ENCODE peak calls at places on chromosomes 5 and 9, in ten cellular contexts. N is stimulated activated CD8-positive, alpha-beta memory T cell treated with anti-CD3 and anti-CD28 coated beads, Interleukin-7, amount 100 ng/mL, for 1 hour; H is PC-3; A is body of pancreas; Y is ACHN; I is mammary epithelial cell; J is NCI-H1105; C is HFFc6; O is NCI-H748 treated with DMSO at 0.1 percent for 48 hours; E is transverse colon. W is an unnamed sample.

GRCh38 chr5:38720691-38721361 is 125.0 kb upstream of the OSMR start:
- DNase-seq in N (no peak), H (no peak), A (no peak), Y (no peak), I (no peak), J (no peak), C (no peak), O (no peak), E (no peak), W (no peak)

GRCh38 chr5:113162208-113162607 is 185.6 kb downstream of the DCP2 start:
- DNase-seq in N (no peak), H (no peak), A (no peak), Y (no peak), I (no peak), J (no peak), C (no peak), O (no peak), E (no peak), W (no peak)

GRCh38 chr5:133117930-133118445 is 66.2 kb downstream of the HSPA4 start:
- DNase-seq in N (no peak), H (no peak), A (no peak), Y (no peak), I (no peak), J (no peak), C (no peak), O (no peak), E (no peak), W (no peak)

GRCh38 chr5:58235279-58235678 is 224.6 kb downstream of the PLK2 start:
- DNase-seq in N (no peak), H (no peak), A (peak), Y (no peak), I (peak), J (no peak), C (no peak), O (no peak), E (no peak), W (no peak)

GRCh38 chr5:35999547-35999946 is 8.4 kb upstream of the UGT3A1 start:
- DNase-seq in N (no peak), H (no peak), A (no peak), Y (no peak), I (no peak), J (no peak), C (no peak), O (no peak), E (no peak), W (no peak)

GRCh38 chr5:74413403-74414060 is 227.0 kb downstream of the ENC1 start:
- DNase-seq in N (no peak), H (no peak), A (no peak), Y (no peak), I (no peak), J (no peak), C (no peak), O (no peak), E (no peak), W (no peak)

GRCh38 chr5:174735498-174736350 is 11.3 kb downstream of the MSX2 start:
- DNase-seq in N (no peak), H (peak), A (no peak), Y (peak), I (no peak), J (peak), C (no peak), O (peak), E (no peak), W (no peak)

GRCh38 chr9:27870404-27870803 is 297.1 kb upstream of the C9orf72 start:
- DNase-seq in N (no peak), H (peak), A (no peak), Y (peak), I (peak), J (no peak), C (no peak), O (no peak), E (no peak), W (no peak)

GRCh38 chr9:37503736-37504135 is 18.0 kb downstream of the POLR1E start:
- DNase-seq in N (peak), H (peak), A (no peak), Y (no peak), I (no peak), J (no peak), C (no peak), O (no peak), E (peak), W (no peak)

GRCh38 chr9:100222674-100223073 is 123.6 kb downstream of the INVS start:
- DNase-seq in N (no peak), H (peak), A (no peak), Y (peak), I (peak), J (no peak), C (peak), O (no peak), E (no peak), W (no peak)

GRCh38 chr5:168851902-168852321 is 272.7 kb upstream of the PANK3 start:
- DNase-seq in N (no peak), H (peak), A (no peak), Y (no peak), I (peak), J (no peak), C (peak), O (no peak), E (no peak), W (no peak)

GRCh38 chr5:141817631-141818030 is 60.6 kb downstream of the PCDH1 start:
- DNase-seq in N (no peak), H (no peak), A (no peak), Y (no peak), I (no peak), J (no peak), C (no peak), O (no peak), E (no peak), W (no peak)

GRCh38 chr9:129252937-129253819 is 75.1 kb upstream of the IER5L start:
- DNase-seq in N (no peak), H (no peak), A (no peak), Y (no peak), I (no peak), J (no peak), C (no peak), O (no peak), E (no peak), W (no peak)

GRCh38 chr5:96569770-96570169 is 92.4 kb upstream of the CAST start:
- DNase-seq in N (no peak), H (no peak), A (no peak), Y (no peak), I (peak), J (no peak), C (no peak), O (no peak), E (no peak), W (no peak)

GRCh38 chr5:170721681-170722080 is 61.8 kb upstream of the GABRP start:
- DNase-seq in N (no peak), H (no peak), A (no peak), Y (no peak), I (no peak), J (no peak), C (no peak), O (no peak), E (no peak), W (no peak)

GRCh38 chr5:173602423-173602822 is 14.0 kb downstream of the BOD1 start:
- DNase-seq in N (no peak), H (no peak), A (peak), Y (no peak), I (no peak), J (no peak), C (peak), O (no peak), E (no peak), W (no peak)

GRCh38 chr5:178361657-178362445 is 129.2 kb upstream of the PHYKPL start:
- DNase-seq in N (no peak), H (no peak), A (no peak), Y (no peak), I (no peak), J (no peak), C (no peak), O (no peak), E (no peak), W (no peak)

GRCh38 chr5:179142434-179143198 is 82.4 kb downstream of the ZNF354C start:
- DNase-seq in N (no peak), H (peak), A (no peak), Y (no peak), I (no peak), J (no peak), C (peak), O (no peak), E (no peak), W (no peak)

GRCh38 chr5:177096162-177097015 is 9.7 kb downstream of the FGFR4 start:
- DNase-seq in N (no peak), H (no peak), A (no peak), Y (no peak), I (no peak), J (no peak), C (no peak), O (no peak), E (no peak), W (no peak)

GRCh38 chr9:93204470-93205043 is 20.6 kb downstream of the WNK2 start:
- DNase-seq in N (no peak), H (no peak), A (no peak), Y (no peak), I (no peak), J (no peak), C (no peak), O (no peak), E (no peak), W (no peak)

GRCh38 chr9:136569526-136570148 is 23.8 kb upstream of the NOTCH1 start:
- DNase-seq in N (no peak), H (no peak), A (no peak), Y (no peak), I (no peak), J (no peak), C (no peak), O (no peak), E (no peak), W (no peak)

GRCh38 chr9:92543972-92544371 is 8.2 kb upstream of the ECM2 start:
- DNase-seq in N (no peak), H (no peak), A (no peak), Y (no peak), I (no peak), J (no peak), C (no peak), O (no peak), E (no peak), W (no peak)

GRCh38 chr9:36543916-36544315 is 28.8 kb upstream of the MELK start:
- DNase-seq in N (no peak), H (no peak), A (no peak), Y (no peak), I (peak), J (no peak), C (peak), O (no peak), E (no peak), W (no peak)